ENCODE peak calls at places on chromosome X, in eight cellular contexts. B is GM23248; U is HCT116; J is neural progenitor cell; A is HepG2; X is colonic mucosa; S is A549; K is naive thymus-derived CD4-positive, alpha-beta T cell. O is an unnamed sample. For H3K9me3, the result is how much of the 10 kb centered on the place peaks cover.

GRCh38 chrX:30798810-30799209 is 90.2 kb downstream of the TAB3 start:
- DNase-seq in A (no peak), X (no peak), K (no peak), B (no peak), S (no peak), U (no peak), J (no peak), O (no peak)

GRCh38 chrX:15646543-15646942 is 18.1 kb downstream of the CLTRN start:
- DNase-seq in A (no peak), B (no peak), J (no peak), S (no peak), X (no peak), K (no peak), U (no peak), O (no peak)

GRCh38 chrX:136210243-136210642 is 41.0 kb downstream of the MAP7D3 start:
- DNase-seq in K (no peak), S (no peak), J (no peak), A (no peak), U (no peak), B (no peak), X (no peak), O (no peak)

GRCh38 chrX:13428055-13428786 is 108.4 kb upstream of the ATXN3L start:
- DNase-seq in U (peak), K (no peak), X (no peak), J (peak), S (peak), A (no peak), B (peak), O (no peak)

GRCh38 chrX:22950278-22951266 is 49.2 kb upstream of the DDX53 start:
- DNase-seq in J (no peak), S (peak), A (no peak), B (peak), K (no peak), X (peak), U (no peak), O (no peak)

GRCh38 chrX:153649178-153649914 is 2.3 kb downstream of the DUSP9 start:
- DNase-seq in B (peak), S (peak), K (peak), J (peak), A (peak), U (no peak), X (no peak), O (no peak)

GRCh38 chrX:154486396-154487207 is at the start of gene UBL4A:
- DNase-seq in B (peak), U (peak), X (peak), A (no peak), S (peak), K (peak), J (peak), O (peak)

GRCh38 chrX:45850775-45851433 is 650.2 kb upstream of the DIPK2B start:
- DNase-seq in A (peak), S (peak), J (peak), K (peak), B (peak), U (no peak), X (peak), O (no peak)

GRCh38 chrX:153397256-153397960 is 3.7 kb downstream of the PNMA6E start:
- DNase-seq in B (no peak), U (no peak), A (no peak), X (no peak), J (no peak), S (no peak), K (no peak), O (no peak)

GRCh38 chrX:24760601-24761000 is 66.9 kb downstream of the POLA1 start:
- DNase-seq in X (no peak), S (no peak), B (peak), J (no peak), A (no peak), K (no peak), U (no peak), O (no peak)

GRCh38 chrX:106811131-106811910 is 8.8 kb downstream of the TBC1D8B start:
- DNase-seq in A (peak), B (no peak), X (no peak), J (no peak), U (no peak), S (no peak), K (no peak), O (no peak)

GRCh38 chrX:104329731-104330130 is 75.0 kb upstream of the ESX1 start:
- DNase-seq in B (no peak), S (no peak), U (no peak), X (no peak), K (no peak), A (no peak), J (no peak), O (no peak)

GRCh38 chrX:49876750-49877149 is 2.5 kb upstream of the USP27X start:
- DNase-seq in X (peak), B (peak), K (peak), A (peak), J (peak), S (peak), U (peak), O (no peak)

GRCh38 chrX:120270567-120270966 is 20.0 kb downstream of the ZBTB33 start:
- DNase-seq in J (no peak), B (no peak), U (no peak), X (no peak), K (no peak), S (no peak), A (no peak), O (no peak)

GRCh38 chrX:33336783-33337182 is 125.4 kb upstream of the DMD start:
- DNase-seq in J (peak), S (peak), U (no peak), A (peak), K (no peak), X (no peak), B (peak), O (no peak)

GRCh38 chrX:135437867-135438733 is 16.4 kb downstream of the SMIM10L2A start:
- DNase-seq in B (no peak), U (no peak), J (no peak), X (no peak), S (peak), A (peak), K (no peak), O (no peak)

GRCh38 chrX:130110379-130111219 is at the start of gene ELF4:
- DNase-seq in B (peak), S (peak), U (no peak), K (peak), X (peak), J (peak), A (no peak), O (peak)

GRCh38 chrX:124383367-124383766 is 37.0 kb downstream of the SH2D1A start:
- DNase-seq in B (peak), J (no peak), K (no peak), X (no peak), A (no peak), U (no peak), S (no peak), O (no peak)

GRCh38 chrX:16953606-16954211 is 7.3 kb downstream of the REPS2 start:
- DNase-seq in K (no peak), S (peak), A (no peak), J (no peak), U (peak), B (no peak), X (no peak), O (no peak)

GRCh38 chrX:2427147-2427546 is 73.6 kb downstream of the DHRSX start:
- DNase-seq in X (no peak), J (no peak), A (no peak), B (no peak), U (no peak), K (no peak), S (no peak), O (no peak)

GRCh38 chrX:42954880-42955279 is 176.9 kb upstream of the PPP1R2C start:
- DNase-seq in K (no peak), U (no peak), J (no peak), S (no peak), A (no peak), B (no peak), X (no peak), O (no peak)
- H3K9me3 ChIP-seq in K (under half), U (under half), J (under half), S (under half), A (under half), B (under half), X (under half), O (under half)

GRCh38 chrX:137969191-137969590 is 403.3 kb downstream of the ZIC3 start:
- DNase-seq in U (no peak), A (no peak), B (no peak), J (no peak), X (no peak), K (no peak), S (no peak), O (no peak)
- H3K9me3 ChIP-seq in U (under half), A (under half), B (under half), J (under half), X (under half), K (under half), S (under half), O (under half)

GRCh38 chrX:51148848-51149247 is 183.8 kb upstream of the NUDT10 start:
- DNase-seq in A (no peak), J (peak), K (no peak), X (no peak), U (peak), S (peak), B (no peak), O (no peak)
- H3K9me3 ChIP-seq in A (under half), J (under half), K (under half), X (under half), U (under half), S (under half), B (under half), O (under half)

GRCh38 chrX:40130207-40130606 is 32.4 kb upstream of the BCOR start:
- DNase-seq in B (peak), S (peak), J (no peak), K (no peak), A (no peak), U (peak), X (no peak), O (no peak)

GRCh38 chrX:40131644-40132376 is 34.1 kb upstream of the BCOR start:
- DNase-seq in B (no peak), K (no peak), A (no peak), U (no peak), X (no peak), S (no peak), J (no peak), O (no peak)

GRCh38 chrX:40121618-40122017 is 23.9 kb upstream of the BCOR start:
- DNase-seq in B (no peak), S (no peak), J (no peak), X (no peak), K (no peak), A (no peak), U (no peak), O (no peak)

GRCh38 chrX:40122487-40122886 is 24.7 kb upstream of the BCOR start:
- DNase-seq in A (no peak), X (no peak), K (no peak), U (no peak), J (no peak), S (no peak), B (no peak), O (no peak)

GRCh38 chrX:40127052-40127451 is 29.3 kb upstream of the BCOR start:
- DNase-seq in U (no peak), X (no peak), B (peak), J (no peak), A (no peak), S (no peak), K (peak), O (no peak)
- H3K9me3 ChIP-seq in U (under half), X (under half), B (under half), J (under half), A (under half), S (under half), K (under half), O (under half)

O was measured in T-helper 17 cell.